ENCODE peak calls at places on chromosomes 3 and 15, in seven cellular contexts. J is left ventricle myocardium inferior, W is fibroblast of lung, V is heart left ventricle, A is uterus, H is stomach, K is cardiac muscle cell. T is an unnamed sample.

GRCh38 chr3:45931476-45931875 is 11.8 kb upstream of the CXCR6 start:
- DNase-seq in V (no peak), A (no peak), W (no peak), H (no peak), J (no peak), K (no peak), T (peak; percentile 8)

GRCh38 chr3:148992027-148992634 is 791 bp downstream of the GYG1 start:
- DNase-seq in J (peak; percentile 57), W (peak; percentile 34), H (peak; percentile 50), A (peak; percentile 48), K (no peak), V (peak; percentile 63), T (peak; percentile 81)

GRCh38 chr15:39199076-39199475 is 381.8 kb upstream of the THBS1 start:
- DNase-seq in J (peak; percentile 13), V (peak; percentile 25), H (no peak), K (no peak), A (peak; percentile 75), W (peak; percentile 42), T (no peak)

GRCh38 chr3:179363332-179363731 is 15.8 kb downstream of the MFN1 start:
- DNase-seq in W (no peak), V (no peak), A (no peak), H (no peak), J (no peak), K (no peak), T (no peak)

GRCh38 chr3:45816544-45816943 is 20.2 kb upstream of the SLC6A20 start:
- DNase-seq in V (peak; percentile 31), W (peak; percentile 32), J (peak; percentile 22), H (no peak), A (peak; percentile 62), K (peak; percentile 47), T (no peak)

GRCh38 chr3:106160396-106160795 is 291.6 kb upstream of the CBLB start:
- DNase-seq in K (no peak), J (no peak), H (no peak), A (no peak), W (no peak), V (no peak), T (no peak)

GRCh38 chr3:170862618-170863374 is 7.2 kb downstream of the RPL22L1 start:
- DNase-seq in J (no peak), W (peak; percentile 30), K (peak; percentile 47), V (no peak), H (no peak), A (no peak), T (no peak)

GRCh38 chr3:19945405-19946290 is 1.2 kb upstream of the RAB5A start:
- DNase-seq in A (peak; percentile 24), K (no peak), H (no peak), W (peak; percentile 10), J (no peak), V (no peak), T (no peak)

GRCh38 chr3:173096994-173097785 is 43.8 kb downstream of the SPATA16 start:
- DNase-seq in A (no peak), J (no peak), V (no peak), H (no peak), W (no peak), K (peak; percentile 17), T (no peak)

GRCh38 chr3:69838696-69839515 is 99.6 kb downstream of the MITF start:
- DNase-seq in H (no peak), W (peak; percentile 76), A (no peak), V (no peak), K (no peak), J (no peak), T (no peak)

GRCh38 chr3:73622135-73622534 is 2.6 kb downstream of the PDZRN3 start:
- DNase-seq in J (peak; percentile 78), A (peak; percentile 45), V (peak; percentile 77), K (peak; percentile 58), H (peak; percentile 80), W (peak; percentile 55), T (peak; percentile 60)

GRCh38 chr3:39819517-39820298 is 10.3 kb downstream of the MYRIP start:
- DNase-seq in J (no peak), H (no peak), A (no peak), W (no peak), K (no peak), V (no peak), T (no peak)

GRCh38 chr3:15553749-15554148 is 32.2 kb upstream of the COLQ start:
- DNase-seq in H (no peak), K (no peak), V (no peak), A (no peak), J (no peak), W (no peak), T (no peak)

GRCh38 chr3:4976109-4976508 is 3.1 kb upstream of the BHLHE40 start:
- DNase-seq in H (peak; percentile 48), K (peak; percentile 78), W (peak; percentile 69), V (peak; percentile 32), A (peak; percentile 40), J (peak; percentile 40), T (peak; percentile 78)

GRCh38 chr15:57665939-57666338 is 40.6 kb upstream of the POLR2M start:
- DNase-seq in J (no peak), V (no peak), H (no peak), W (no peak), A (no peak), K (no peak), T (no peak)

GRCh38 chr15:57665187-57665586 is 41.3 kb upstream of the POLR2M start:
- DNase-seq in W (no peak), K (no peak), J (no peak), A (no peak), V (no peak), H (no peak), T (no peak)

GRCh38 chr15:57668074-57668473 is 38.4 kb upstream of the POLR2M start:
- DNase-seq in H (no peak), W (no peak), V (no peak), K (no peak), A (no peak), J (no peak), T (no peak)

GRCh38 chr15:57663262-57663661 is 43.3 kb upstream of the POLR2M start:
- DNase-seq in J (no peak), H (no peak), V (no peak), K (no peak), W (no peak), A (no peak), T (no peak)

GRCh38 chr15:57667171-57667924 is 39.2 kb upstream of the POLR2M start:
- DNase-seq in H (no peak), K (peak; percentile 82), W (peak; percentile 79), J (no peak), V (no peak), A (peak; percentile 53), T (no peak)
- H3K4me3 ChIP-seq in H (peak overlapping the region; percentile 4), K (no peak overlapping the region), W (no peak overlapping the region), J (peak overlapping the region; percentile 7), V (no peak overlapping the region), A (no peak overlapping the region), T (no peak overlapping the region)

GRCh38 chr3:127822836-127823589 is 698 bp upstream of the MGLL start:
- DNase-seq in K (peak; percentile 22), V (peak; percentile 73), H (peak; percentile 54), J (peak; percentile 73), A (no peak), W (peak; percentile 32), T (peak; percentile 86)
- TF ChIP-seq CTCF in K (no peak), V (peak; percentile 51), H (no peak), J (peak; percentile 52), A (peak; percentile 16), W (peak; percentile 7), T (peak; percentile 23)

GRCh38 chr3:42652611-42653302 is 740 bp upstream of the ZBTB47 start:
- DNase-seq in A (peak; percentile 67), H (peak; percentile 81), W (peak; percentile 77), V (peak; percentile 60), J (peak; percentile 66), K (peak; percentile 77), T (peak; percentile 74)
- H3K4me1 ChIP-seq in A (peaks cover 21% of the 10 kb centered on the region), H (peaks cover 54% of the 10 kb centered on the region), W (peaks cover 33% of the 10 kb centered on the region), V (peaks cover 28% of the 10 kb centered on the region), J (peaks cover 76% of the 10 kb centered on the region), K (peaks cover 10% of the 10 kb centered on the region), T (peaks cover 41% of the 10 kb centered on the region)

DNA sequence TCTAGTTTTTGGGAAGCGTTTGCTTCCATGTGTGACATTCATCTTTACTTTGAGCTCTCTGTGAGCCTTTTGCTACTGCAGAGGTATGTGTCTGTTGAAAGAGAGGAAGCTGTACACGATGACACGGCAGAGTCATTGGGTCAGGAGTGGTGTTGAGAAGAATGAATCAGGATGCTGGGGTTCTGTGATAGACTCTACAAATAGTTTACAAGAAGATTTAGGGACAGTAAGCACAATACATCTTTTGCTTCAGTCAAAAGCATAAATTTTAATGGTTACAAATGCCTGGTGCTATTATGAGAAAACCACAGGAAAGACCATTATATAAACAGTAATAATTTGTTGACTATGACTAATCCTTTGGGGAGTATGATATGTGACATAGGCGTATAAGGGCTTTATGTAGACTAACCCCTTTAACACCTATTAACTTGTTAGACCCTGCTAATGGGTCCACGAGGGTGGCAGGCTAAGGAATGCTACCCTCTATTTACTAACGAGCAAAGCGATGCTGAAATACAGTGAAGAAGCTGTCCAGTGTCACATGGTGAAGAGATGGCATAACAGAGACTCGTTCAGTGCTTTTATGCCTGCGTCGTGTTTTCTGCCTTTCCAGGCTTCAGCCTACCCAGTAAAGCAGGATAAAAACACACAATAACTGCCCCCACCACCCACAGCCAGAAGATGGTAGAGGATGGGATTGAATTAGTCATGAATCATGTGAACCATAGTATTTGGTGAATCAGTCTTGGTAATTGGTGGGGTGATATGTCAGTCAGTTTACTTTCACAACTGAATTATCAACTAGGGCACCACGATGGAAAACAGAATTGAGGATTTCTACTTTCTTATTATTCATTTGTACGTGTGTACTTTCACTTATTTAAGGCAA is 118.8 kb downstream of the LPP start:
- DNase-seq in A (peak; percentile 47), J (no peak), K (peak; percentile 54), W (peak; percentile 84), H (no peak), V (no peak), T (no peak)
- H3K4me3 ChIP-seq in A (no peak overlapping the region), J (no peak overlapping the region), K (no peak overlapping the region), W (no peak overlapping the region), H (no peak overlapping the region), V (no peak overlapping the region), T (no peak overlapping the region)

GRCh38 chr15:90071220-90071807 is 31.0 kb downstream of the IDH2 start:
- DNase-seq in H (peak; percentile 84), K (peak; percentile 90), W (peak; percentile 89), A (peak; percentile 85), J (peak; percentile 78), V (peak; percentile 84), T (peak; percentile 83)
- TF ChIP-seq CTCF in H (peak; percentile 67), K (peak; percentile 85), W (peak; percentile 83), A (peak; percentile 63), J (peak; percentile 87), V (peak; percentile 76), T (peak; percentile 82)